ENCODE peak calls at places on chromosome 20, in six cellular contexts. X is T follicular helper cell, C is Panc1, T is T-helper 2 cell, F is left cardiac atrium, B is stromal cell of bone marrow. Z is an unnamed sample.

GRCh38 chr20:46031701-46032254 is 2.8 kb downstream of the SLC12A5 start:
- DNase-seq in X (no peak), C (no peak), T (no peak), F (no peak), B (no peak), Z (no peak)

GRCh38 chr20:462199-462991 is at the start of gene TBC1D20:
- DNase-seq in X (peak), C (peak), T (peak), F (peak), B (peak), Z (peak)

GRCh38 chr20:61263084-61263695 is 11.1 kb downstream of the CDH4 start:
- DNase-seq in X (peak), C (no peak), T (no peak), F (no peak), B (no peak), Z (no peak)

GRCh38 chr20:53215166-53215565 is 243.0 kb downstream of the TSHZ2 start:
- DNase-seq in X (no peak), C (no peak), T (no peak), F (no peak), B (peak), Z (no peak)

GRCh38 chr20:1618479-1618878 is 1.3 kb downstream of the SIRPB1 start:
- DNase-seq in X (no peak), C (no peak), T (no peak), F (no peak), B (no peak), Z (no peak)

GRCh38 chr20:57157106-57157691 is 109.2 kb downstream of the BMP7 start:
- DNase-seq in X (no peak), C (no peak), T (no peak), F (peak), B (no peak), Z (no peak)

GRCh38 chr20:7770046-7770445 is 170.2 kb downstream of the HAO1 start:
- DNase-seq in X (no peak), C (no peak), T (no peak), F (no peak), B (no peak), Z (no peak)

GRCh38 chr20:36181934-36182603 is 27.5 kb downstream of the EPB41L1 start:
- DNase-seq in X (no peak), C (no peak), T (no peak), F (no peak), B (peak), Z (no peak)

GRCh38 chr20:63501818-63502670 is 3.2 kb upstream of the EEF1A2 start:
- DNase-seq in X (no peak), C (no peak), T (no peak), F (peak), B (no peak), Z (no peak)

GRCh38 chr20:4412216-4412615 is 309.5 kb upstream of the PRND start:
- DNase-seq in X (no peak), C (no peak), T (no peak), F (no peak), B (no peak), Z (no peak)

GRCh38 chr20:50308166-50308512 is 117.5 kb downstream of the CEBPB start:
- DNase-seq in X (no peak), C (peak), T (no peak), F (no peak), B (no peak), Z (no peak)

GRCh38 chr20:59583428-59584277 is 20.7 kb upstream of the PHACTR3 start:
- DNase-seq in X (no peak), C (no peak), T (no peak), F (peak), B (no peak), Z (no peak)

GRCh38 chr20:63979549-63980316 is at the start of gene SAMD10:
- DNase-seq in X (peak), C (no peak), T (peak), F (peak), B (no peak), Z (no peak)

Z was measured in epithelial cell of prostate.